ENCODE peak calls at places on chromosomes 12 and 14, in ten cellular contexts. B, R, A, G, K, S, C, W, N and I are unnamed samples.

GRCh38 chr12:52390739-52391617 is 5.5 kb upstream of the KRT84 start:
- DNase-seq in B (peak), R (peak), A (peak), G (peak), K (peak), S (no peak), C (peak), W (peak), N (peak), I (no peak)

GRCh38 chr12:102960766-102961487 is 3.5 kb downstream of the ASCL1 start:
- DNase-seq in B (peak), R (no peak), A (no peak), G (no peak), K (no peak), S (no peak), C (no peak), W (no peak), N (no peak), I (no peak)

GRCh38 chr14:63770187-63770807 is 42.4 kb upstream of the SGPP1 start:
- DNase-seq in B (peak), R (peak), A (peak), G (peak), K (no peak), S (peak), C (peak), W (no peak), N (no peak), I (no peak)

GRCh38 chr12:78062781-78063180 is 232.1 kb downstream of the NAV3 start:
- DNase-seq in B (no peak), R (peak), A (peak), G (peak), K (no peak), S (peak), C (peak), W (no peak), N (no peak), I (no peak)

GRCh38 chr12:3046441-3047200 is 30.6 kb upstream of the TSPAN9 start:
- DNase-seq in B (no peak), R (peak), A (peak), G (no peak), K (no peak), S (no peak), C (peak), W (no peak), N (no peak), I (no peak)

GRCh38 chr12:121568971-121569808 is 11.6 kb downstream of the KDM2B start:
- DNase-seq in B (peak), R (peak), A (peak), G (no peak), K (no peak), S (no peak), C (peak), W (no peak), N (no peak), I (no peak)

GRCh38 chr14:50335989-50336391 is 23.9 kb downstream of the DMAC2L start:
- DNase-seq in B (peak), R (peak), A (peak), G (peak), K (no peak), S (peak), C (no peak), W (no peak), N (no peak), I (no peak)

GRCh38 chr14:76951149-76951548 is 77.4 kb downstream of the IRF2BPL start:
- DNase-seq in B (no peak), R (no peak), A (no peak), G (no peak), K (no peak), S (no peak), C (peak), W (no peak), N (no peak), I (no peak)

GRCh38 chr12:6613015-6613775 is 6.0 kb upstream of the CHD4 start:
- DNase-seq in B (peak), R (peak), A (peak), G (peak), K (peak), S (peak), C (peak), W (no peak), N (peak), I (peak)

GRCh38 chr14:68535404-68536024 is 257.4 kb downstream of the ZFP36L1 start:
- DNase-seq in B (no peak), R (peak), A (peak), G (peak), K (no peak), S (no peak), C (peak), W (no peak), N (no peak), I (no peak)

GRCh38 chr12:118773956-118774723 is 207.2 kb upstream of the SRRM4 start:
- DNase-seq in B (peak), R (no peak), A (no peak), G (no peak), K (no peak), S (no peak), C (no peak), W (peak), N (no peak), I (no peak)

GRCh38 chr14:25001096-25001982 is 48.6 kb downstream of the STXBP6 start:
- DNase-seq in B (no peak), R (peak), A (peak), G (peak), K (no peak), S (no peak), C (peak), W (no peak), N (no peak), I (no peak)

GRCh38 chr12:65868133-65868705 is 43.9 kb downstream of the HMGA2 start:
- DNase-seq in B (no peak), R (peak), A (peak), G (peak), K (no peak), S (no peak), C (peak), W (no peak), N (no peak), I (no peak)

GRCh38 chr14:105563347-105563737 is 37.0 kb downstream of the TMEM121 start:
- DNase-seq in B (no peak), R (no peak), A (no peak), G (no peak), K (no peak), S (no peak), C (no peak), W (no peak), N (no peak), I (peak)

GRCh38 chr12:47408171-47408871 is 297.5 kb downstream of the RPAP3 start:
- DNase-seq in B (peak), R (no peak), A (no peak), G (no peak), K (no peak), S (no peak), C (no peak), W (peak), N (no peak), I (no peak)

GRCh38 chr12:31835276-31835882 is 106.6 kb upstream of the AMN1 start:
- DNase-seq in B (no peak), R (no peak), A (no peak), G (no peak), K (no peak), S (no peak), C (no peak), W (no peak), N (no peak), I (no peak)

GRCh38 chr12:63047146-63047545 is 103.9 kb downstream of the AVPR1A start:
- DNase-seq in B (no peak), R (no peak), A (no peak), G (no peak), K (no peak), S (no peak), C (no peak), W (no peak), N (no peak), I (no peak)

GRCh38 chr14:74973003-74973614 is 17.7 kb upstream of the PGF start:
- DNase-seq in B (peak), R (peak), A (peak), G (no peak), K (no peak), S (no peak), C (no peak), W (no peak), N (no peak), I (no peak)

GRCh38 chr12:118063567-118064391 is 2.8 kb upstream of the WSB2 start:
- DNase-seq in B (no peak), R (no peak), A (peak), G (peak), K (no peak), S (no peak), C (peak), W (no peak), N (no peak), I (no peak)

GRCh38 chr12:26010293-26010821 is 51.9 kb downstream of the RASSF8 start:
- DNase-seq in B (no peak), R (peak), A (peak), G (no peak), K (no peak), S (no peak), C (peak), W (no peak), N (no peak), I (no peak)

GRCh38 chr12:103596981-103597380 is 9.9 kb downstream of the STAB2 start:
- DNase-seq in B (no peak), R (no peak), A (peak), G (no peak), K (no peak), S (no peak), C (no peak), W (no peak), N (no peak), I (no peak)

GRCh38 chr12:19683178-19683927 is 244.1 kb downstream of the AEBP2 start:
- DNase-seq in B (no peak), R (peak), A (peak), G (peak), K (no peak), S (no peak), C (peak), W (no peak), N (no peak), I (no peak)

GRCh38 chr12:120157678-120158077 is 36.8 kb downstream of the GCN1 start:
- DNase-seq in B (no peak), R (no peak), A (no peak), G (no peak), K (no peak), S (no peak), C (no peak), W (no peak), N (no peak), I (no peak)

GRCh38 chr14:51663783-51664326 is 12.1 kb downstream of the FRMD6 start:
- DNase-seq in B (no peak), R (no peak), A (no peak), G (no peak), K (no peak), S (no peak), C (no peak), W (no peak), N (no peak), I (no peak)

GRCh38 chr14:76250345-76250744 is 98.6 kb downstream of the GPATCH2L start:
- DNase-seq in B (peak), R (no peak), A (no peak), G (no peak), K (no peak), S (no peak), C (no peak), W (no peak), N (no peak), I (no peak)

GRCh38 chr14:106327234-106327633 is 800.9 kb downstream of the TMEM121 start:
- DNase-seq in B (no peak), R (no peak), A (no peak), G (no peak), K (no peak), S (no peak), C (no peak), W (no peak), N (no peak), I (no peak)

GRCh38 chr14:24372701-24373416 is 4.9 kb downstream of the NFATC4 start:
- DNase-seq in B (peak), R (peak), A (peak), G (no peak), K (no peak), S (no peak), C (peak), W (no peak), N (no peak), I (no peak)

GRCh38 chr12:52032431-52032796 is 18.8 kb upstream of the NR4A1 start:
- DNase-seq in B (no peak), R (peak), A (peak), G (peak), K (no peak), S (peak), C (peak), W (no peak), N (peak), I (peak)

GRCh38 chr12:89181271-89181920 is 170.9 kb downstream of the DUSP6 start:
- DNase-seq in B (no peak), R (peak), A (peak), G (peak), K (no peak), S (no peak), C (peak), W (no peak), N (no peak), I (no peak)

GRCh38 chr12:121968880-121969279 is 50.5 kb downstream of the CFAP251 start:
- DNase-seq in B (peak), R (no peak), A (no peak), G (no peak), K (no peak), S (no peak), C (no peak), W (no peak), N (no peak), I (no peak)

GRCh38 chr12:13359636-13360035 is 163.1 kb downstream of the EMP1 start:
- DNase-seq in B (no peak), R (no peak), A (no peak), G (no peak), K (no peak), S (no peak), C (no peak), W (no peak), N (no peak), I (no peak)

GRCh38 chr12:101859664-101860607 is 17.4 kb upstream of the DRAM1 start:
- DNase-seq in B (no peak), R (no peak), A (peak), G (peak), K (no peak), S (no peak), C (peak), W (no peak), N (no peak), I (no peak)

GRCh38 chr14:59161571-59162175 is 26.8 kb upstream of the DAAM1 start:
- DNase-seq in B (no peak), R (peak), A (peak), G (peak), K (no peak), S (no peak), C (peak), W (no peak), N (no peak), I (no peak)
- H3K4me3 ChIP-seq in B (no peak), R (no peak), A (peak), G (no peak), K (no peak), S (peak), C (no peak), W (no peak), N (no peak), I (no peak)

DNA sequence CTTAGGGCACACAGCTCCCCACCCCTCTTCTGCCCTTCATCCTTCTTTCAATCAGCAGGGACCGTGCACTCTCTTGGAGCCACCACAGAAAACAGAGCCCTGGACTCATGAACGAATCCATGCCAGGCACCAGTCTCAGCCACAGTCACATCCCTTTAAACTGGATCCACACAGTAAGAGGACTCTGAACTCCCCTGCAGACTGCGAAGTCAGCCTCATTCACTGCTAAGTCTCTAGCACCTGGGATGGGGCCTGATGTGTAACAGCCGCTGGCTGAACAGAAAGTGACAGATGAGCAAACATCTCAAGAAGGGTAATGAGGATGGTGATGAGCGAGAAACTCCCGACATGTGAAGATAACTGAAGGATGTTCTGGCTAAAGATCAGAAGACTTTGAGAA is 45.8 kb upstream of the IQSEC3 start:
- DNase-seq in B (peak), R (no peak), A (no peak), G (no peak), K (no peak), S (no peak), C (no peak), W (no peak), N (no peak), I (no peak)
- H3K4me3 ChIP-seq in B (no peak), R (no peak), A (no peak), G (no peak), K (no peak), S (no peak), C (no peak), W (no peak), N (no peak), I (no peak)

GRCh38 chr14:91942946-91943345 is 4.5 kb downstream of the FBLN5 start:
- DNase-seq in B (no peak), R (no peak), A (no peak), G (no peak), K (no peak), S (no peak), C (no peak), W (no peak), N (no peak), I (no peak)

GRCh38 chr14:91942128-91942527 is 5.4 kb downstream of the FBLN5 start:
- DNase-seq in B (no peak), R (no peak), A (no peak), G (no peak), K (no peak), S (no peak), C (no peak), W (no peak), N (no peak), I (no peak)

GRCh38 chr14:91946313-91947195 is 940 bp downstream of the FBLN5 start:
- DNase-seq in B (no peak), R (no peak), A (peak), G (peak), K (no peak), S (no peak), C (peak), W (no peak), N (no peak), I (no peak)

GRCh38 chr14:91947196-91948184 is at the start of gene FBLN5:
- DNase-seq in B (peak), R (peak), A (peak), G (peak), K (peak), S (peak), C (peak), W (peak), N (peak), I (peak)

DNA sequence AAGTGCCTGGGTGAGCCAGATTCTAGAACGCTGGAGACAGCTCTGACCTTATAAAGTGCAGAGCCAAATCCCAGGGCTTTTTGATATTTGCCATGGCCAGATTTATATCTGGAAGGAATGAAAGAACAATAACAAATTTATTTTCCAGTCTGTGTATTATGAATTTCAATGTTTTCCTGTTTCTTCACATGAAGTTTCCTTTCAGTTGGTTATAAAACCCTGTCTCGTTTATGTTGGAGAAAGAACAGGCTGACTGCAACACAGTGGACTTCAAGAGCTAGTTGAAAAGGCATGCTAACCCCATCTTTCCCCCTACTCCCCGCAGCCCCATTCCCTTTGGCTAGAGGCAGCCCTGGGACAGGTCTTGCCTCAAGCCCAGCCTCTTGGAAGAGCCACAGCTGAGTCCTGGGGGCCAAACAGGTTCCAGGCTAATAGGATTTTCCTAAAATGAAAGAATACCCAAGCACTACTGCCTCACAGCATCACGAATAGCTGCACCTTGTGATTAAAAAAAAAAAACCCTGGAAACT is 1.7 kb downstream of the FBLN5 start:
- DNase-seq in B (no peak), R (no peak), A (no peak), G (peak), K (no peak), S (no peak), C (peak), W (no peak), N (no peak), I (no peak)
- H3K4me3 ChIP-seq in B (no peak), R (peak), A (peak), G (peak), K (no peak), S (peak), C (peak), W (no peak), N (peak), I (peak)

GRCh38 chr14:103909531-103910261 is 18.6 kb upstream of the TDRD9 start:
- DNase-seq in B (no peak), R (no peak), A (no peak), G (no peak), K (no peak), S (no peak), C (no peak), W (no peak), N (no peak), I (no peak)

GRCh38 chr14:103904493-103905107 is 23.7 kb upstream of the TDRD9 start:
- DNase-seq in B (no peak), R (peak), A (no peak), G (peak), K (no peak), S (no peak), C (no peak), W (no peak), N (no peak), I (no peak)

GRCh38 chr14:103910262-103910935 is 17.9 kb upstream of the TDRD9 start:
- DNase-seq in B (peak), R (peak), A (peak), G (peak), K (peak), S (peak), C (peak), W (peak), N (peak), I (peak)

GRCh38 chr14:103908580-103908979 is 19.7 kb upstream of the TDRD9 start:
- DNase-seq in B (no peak), R (no peak), A (no peak), G (no peak), K (no peak), S (no peak), C (no peak), W (no peak), N (no peak), I (no peak)

DNA sequence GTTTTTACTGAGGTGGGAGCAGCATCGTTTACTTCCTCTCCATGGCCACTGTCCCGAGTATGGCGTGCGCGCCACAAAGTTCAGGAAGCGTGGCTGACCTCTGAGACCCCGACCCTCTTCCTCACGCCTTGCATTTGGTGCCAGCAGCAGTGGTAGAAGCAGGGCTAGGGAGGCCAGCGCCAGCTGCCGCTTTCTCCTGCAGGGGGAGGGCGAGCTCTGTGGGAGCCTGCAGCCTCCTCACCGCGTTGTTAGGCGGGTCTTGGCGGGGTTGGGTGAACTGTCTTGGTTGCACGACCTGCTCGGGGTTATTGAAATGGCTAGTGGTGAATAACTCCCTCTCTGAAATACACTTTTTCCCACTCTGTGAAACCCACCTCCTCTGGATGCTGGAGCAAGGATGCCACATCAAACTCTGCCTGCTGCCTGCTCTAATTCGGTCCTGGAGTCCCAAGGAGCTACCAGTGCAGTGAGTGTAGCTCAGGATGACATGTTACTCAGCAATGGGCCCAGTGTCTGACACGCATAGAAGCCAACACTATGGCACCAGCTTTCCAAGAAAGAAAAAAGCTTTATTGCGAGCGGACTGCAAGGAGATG is 22.3 kb upstream of the TDRD9 start:
- DNase-seq in B (peak), R (no peak), A (no peak), G (no peak), K (no peak), S (no peak), C (no peak), W (no peak), N (no peak), I (no peak)
- H3K4me3 ChIP-seq in B (no peak), R (no peak), A (no peak), G (no peak), K (no peak), S (no peak), C (no peak), W (no peak), N (no peak), I (no peak)

GRCh38 chr12:124429535-124429934 is 134.6 kb downstream of the RFLNA start:
- DNase-seq in B (no peak), R (no peak), A (no peak), G (no peak), K (no peak), S (no peak), C (no peak), W (no peak), N (no peak), I (no peak)
- H3K4me3 ChIP-seq in B (no peak), R (no peak), A (no peak), G (no peak), K (no peak), S (no peak), C (no peak), W (no peak), N (no peak), I (no peak)